ENCODE peak calls at places on chromosomes 16 and 17, in five cellular contexts. I is sciatic nerve, F is kidney, T is WTC11, Z is A549. S is an unnamed sample.
A peak's percentile ranks its signal among the peaks of the same experiment; 100 is the strongest.

GRCh38 chr17:77404812-77405581 is 264.2 kb downstream of the SEC14L1 start:
- DNase-seq in F (no peak), T (no peak), Z (no peak), I (no peak), S (no peak)

GRCh38 chr16:49826515-49826914 is 29.4 kb downstream of the ZNF423 start:
- DNase-seq in F (no peak), I (no peak), Z (no peak), T (no peak), S (no peak)

GRCh38 chr17:2070241-2071023 is 15.5 kb downstream of the HIC1 start:
- DNase-seq in Z (no peak), F (no peak), I (no peak), T (peak; percentile 58), S (peak; percentile 92)

GRCh38 chr16:69143116-69143515 is 10.7 kb downstream of the UTP4 start:
- DNase-seq in Z (peak; percentile 75), T (no peak), I (no peak), F (no peak), S (no peak)

GRCh38 chr17:49836111-49837030 is 11.5 kb downstream of the TAC4 start:
- DNase-seq in F (no peak), Z (peak; percentile 68), T (no peak), I (no peak), S (no peak)

GRCh38 chr17:416293-417206 is 63.9 kb upstream of the RPH3AL start:
- DNase-seq in T (no peak), I (no peak), F (peak; percentile 69), Z (no peak), S (no peak)

GRCh38 chr16:73033271-73033998 is 14.5 kb downstream of the ZFHX3 start:
- DNase-seq in I (no peak), T (peak; percentile 85), Z (no peak), F (no peak), S (peak; percentile 92)

GRCh38 chr16:85821441-85821901 is 22.0 kb downstream of the COX4I1 start:
- DNase-seq in T (peak; percentile 89), Z (peak; percentile 76), F (peak; percentile 91), I (peak; percentile 88), S (peak; percentile 94)

GRCh38 chr17:56640116-56640515 is 46.6 kb downstream of the NOG start:
- DNase-seq in F (no peak), T (no peak), Z (no peak), I (no peak), S (peak; percentile 72)

GRCh38 chr17:560379-560935 is 154.2 kb downstream of the VPS53 start:
- DNase-seq in F (no peak), Z (no peak), I (no peak), T (no peak), S (no peak)

GRCh38 chr17:28569446-28569845 is 1.9 kb downstream of the PIGS start:
- DNase-seq in Z (no peak), T (no peak), I (no peak), F (no peak), S (no peak)

GRCh38 chr17:63435681-63436522 is 10.2 kb downstream of the CYB561 start:
- DNase-seq in I (no peak), T (peak; percentile 69), F (peak; percentile 82), Z (no peak), S (peak; percentile 87)

GRCh38 chr17:8052256-8053252 is 13.7 kb downstream of the ALOX15B start:
- DNase-seq in I (no peak), T (no peak), Z (no peak), F (no peak), S (no peak)

GRCh38 chr17:2796164-2797140 is at the start of gene RAP1GAP2:
- DNase-seq in I (no peak), F (peak; percentile 88), T (no peak), Z (no peak), S (peak; percentile 66)

GRCh38 chr17:56593741-56594527 is 435 bp downstream of the NOG start:
- DNase-seq in F (peak; percentile 89), Z (no peak), T (peak; percentile 62), I (peak; percentile 75), S (peak; percentile 91)

GRCh38 chr17:48374650-48375230 is 55.3 kb downstream of the SKAP1 start:
- DNase-seq in F (no peak), T (peak; percentile 71), Z (peak; percentile 74), I (no peak), S (peak; percentile 92)

GRCh38 chr17:81713004-81713555 is 996 bp downstream of the SLC25A10 start:
- DNase-seq in T (no peak), Z (no peak), I (no peak), F (peak; percentile 77), S (no peak)

GRCh38 chr16:55842369-55843104 is 9.6 kb upstream of the CES1 start:
- DNase-seq in T (no peak), I (no peak), Z (peak; percentile 64), F (no peak), S (no peak)

GRCh38 chr17:59074494-59074893 is 32.2 kb downstream of the TRIM37 start:
- DNase-seq in I (no peak), T (no peak), Z (peak; percentile 13), F (no peak), S (no peak)

GRCh38 chr17:6105608-6106007 is 35.4 kb downstream of the WSCD1 start:
- DNase-seq in Z (no peak), I (peak; percentile 8), T (no peak), F (no peak), S (peak; percentile 74)

GRCh38 chr16:84929421-84930297 is 81.7 kb downstream of the ZDHHC7 start:
- DNase-seq in Z (no peak), F (peak; percentile 64), T (no peak), I (no peak), S (no peak)

GRCh38 chr16:5041604-5042133 is 7.9 kb upstream of the NAGPA start:
- DNase-seq in T (no peak), F (no peak), I (no peak), Z (no peak), S (no peak)

GRCh38 chr17:15945493-15946209 is 721 bp downstream of the ADORA2B start:
- DNase-seq in F (peak; percentile 73), I (peak; percentile 63), T (peak; percentile 31), Z (no peak), S (no peak)

GRCh38 chr16:31537362-31537921 is 9.7 kb downstream of the AHSP start:
- DNase-seq in Z (no peak), F (peak; percentile 66), I (no peak), T (peak; percentile 56), S (peak; percentile 63)

GRCh38 chr16:4314532-4315184 is 1.2 kb upstream of the GLIS2 start:
- DNase-seq in Z (peak; percentile 94), I (no peak), T (no peak), F (peak; percentile 84), S (peak; percentile 78)

GRCh38 chr17:67673006-67673405 is 44.7 kb upstream of the NOL11 start:
- DNase-seq in I (no peak), Z (no peak), T (no peak), F (no peak), S (no peak)

GRCh38 chr16:12300946-12301500 is 324.5 kb downstream of the SNX29 start:
- DNase-seq in T (no peak), Z (no peak), F (no peak), I (no peak), S (no peak)

GRCh38 chr16:88930716-88931115 is 46.3 kb downstream of the CBFA2T3 start:
- DNase-seq in I (no peak), T (no peak), F (no peak), Z (no peak), S (no peak)